ENCODE peak calls at places on chromosomes 13 and 19, in four cellular contexts. One of them, this sample, is unnamed.

GRCh38 chr13:45527699-45528462 is 63.1 kb downstream of the COG3 start:
- DNase-seq in stomach: peak; percentile 66
- DNase-seq in breast epithelium: no peak
- DNase-seq in prostate gland: no peak
- DNase-seq in this sample: no peak

GRCh38 chr13:111554539-111555267 is 234.3 kb downstream of the TEX29 start:
- DNase-seq in stomach: no peak
- DNase-seq in breast epithelium: no peak
- DNase-seq in prostate gland: no peak
- DNase-seq in this sample: no peak

GRCh38 chr13:45412274-45413049 is 5.7 kb downstream of the SLC25A30 start:
- DNase-seq in stomach: no peak
- DNase-seq in breast epithelium: no peak
- DNase-seq in prostate gland: no peak
- DNase-seq in this sample: no peak

GRCh38 chr13:50783940-50784339 is 59.6 kb downstream of the DLEU7 start:
- DNase-seq in stomach: no peak
- DNase-seq in breast epithelium: no peak
- DNase-seq in prostate gland: no peak
- DNase-seq in this sample: no peak

GRCh38 chr13:76799696-76800095 is 86.5 kb downstream of the KCTD12 start:
- DNase-seq in stomach: no peak
- DNase-seq in breast epithelium: no peak
- DNase-seq in prostate gland: no peak
- DNase-seq in this sample: no peak

GRCh38 chr13:25738342-25738771 is 313.5 kb downstream of the SHISA2 start:
- DNase-seq in stomach: peak; percentile 37
- DNase-seq in breast epithelium: no peak
- DNase-seq in prostate gland: no peak
- DNase-seq in this sample: no peak

GRCh38 chr13:43303040-43303729 is 279.8 kb downstream of the DNAJC15 start:
- DNase-seq in stomach: peak; percentile 78
- DNase-seq in breast epithelium: peak; percentile 33
- DNase-seq in prostate gland: peak; percentile 65
- DNase-seq in this sample: no peak

GRCh38 chr13:33519561-33520479 is 234.3 kb upstream of the STARD13 start:
- DNase-seq in stomach: no peak
- DNase-seq in breast epithelium: peak; percentile 49
- DNase-seq in prostate gland: no peak
- DNase-seq in this sample: no peak

GRCh38 chr13:36057041-36057440 is 74.1 kb downstream of the DCLK1 start:
- DNase-seq in stomach: no peak
- DNase-seq in breast epithelium: no peak
- DNase-seq in prostate gland: no peak
- DNase-seq in this sample: no peak

GRCh38 chr19:3178973-3179738 is 587 bp downstream of the S1PR4 start:
- DNase-seq in stomach: no peak
- DNase-seq in breast epithelium: no peak
- DNase-seq in prostate gland: no peak
- DNase-seq in this sample: no peak

GRCh38 chr13:51328488-51328887 is 11.0 kb upstream of the SERPINE3 start:
- DNase-seq in stomach: no peak
- DNase-seq in breast epithelium: no peak
- DNase-seq in prostate gland: no peak
- DNase-seq in this sample: no peak

GRCh38 chr13:89066868-89067466 is 1395.8 kb downstream of the SLITRK5 start:
- DNase-seq in stomach: no peak
- DNase-seq in breast epithelium: no peak
- DNase-seq in prostate gland: peak; percentile 28
- DNase-seq in this sample: peak; percentile 12

GRCh38 chr19:30421571-30421970 is 49.4 kb downstream of the ZNF536 start:
- DNase-seq in stomach: no peak
- DNase-seq in breast epithelium: no peak
- DNase-seq in prostate gland: no peak
- DNase-seq in this sample: no peak

GRCh38 chr13:39493966-39494365 is 109.0 kb downstream of the LHFPL6 start:
- DNase-seq in stomach: no peak
- DNase-seq in breast epithelium: no peak
- DNase-seq in prostate gland: no peak
- DNase-seq in this sample: no peak

GRCh38 chr13:93614776-93615175 is 388.2 kb downstream of the GPC6 start:
- DNase-seq in stomach: no peak
- DNase-seq in breast epithelium: no peak
- DNase-seq in prostate gland: no peak
- DNase-seq in this sample: no peak

GRCh38 chr13:48858523-48858922 is 117.2 kb upstream of the FNDC3A start:
- DNase-seq in stomach: no peak
- DNase-seq in breast epithelium: no peak
- DNase-seq in prostate gland: no peak
- DNase-seq in this sample: no peak

GRCh38 chr13:26951581-26952177 is 191.1 kb upstream of the GPR12 start:
- DNase-seq in stomach: peak; percentile 83
- DNase-seq in breast epithelium: no peak
- DNase-seq in prostate gland: no peak
- DNase-seq in this sample: no peak

GRCh38 chr13:112428704-112429103 is 52.5 kb downstream of the SPACA7 start:
- DNase-seq in stomach: no peak
- DNase-seq in breast epithelium: no peak
- DNase-seq in prostate gland: no peak
- DNase-seq in this sample: no peak

GRCh38 chr13:46735425-46735824 is 61.5 kb downstream of the ESD start:
- DNase-seq in stomach: no peak
- DNase-seq in breast epithelium: no peak
- DNase-seq in prostate gland: no peak
- DNase-seq in this sample: no peak

GRCh38 chr19:6663236-6664187 is 6.4 kb downstream of the TNFSF14 start:
- DNase-seq in stomach: no peak
- DNase-seq in breast epithelium: no peak
- DNase-seq in prostate gland: no peak
- DNase-seq in this sample: no peak

GRCh38 chr13:99619207-99619606 is 117.9 kb downstream of the TM9SF2 start:
- DNase-seq in stomach: no peak
- DNase-seq in breast epithelium: no peak
- DNase-seq in prostate gland: no peak
- DNase-seq in this sample: no peak

GRCh38 chr13:71358218-71358617 is 508.8 kb downstream of the DACH1 start:
- DNase-seq in stomach: no peak
- DNase-seq in breast epithelium: no peak
- DNase-seq in prostate gland: no peak
- DNase-seq in this sample: no peak

GRCh38 chr13:114151565-114152284 is 19.3 kb upstream of the RASA3 start:
- DNase-seq in stomach: peak; percentile 82
- DNase-seq in breast epithelium: peak; percentile 80
- DNase-seq in prostate gland: peak; percentile 33
- DNase-seq in this sample: no peak

GRCh38 chr13:90222758-90223157 is 1124.7 kb upstream of the MIR17HG start:
- DNase-seq in stomach: no peak
- DNase-seq in breast epithelium: no peak
- DNase-seq in prostate gland: no peak
- DNase-seq in this sample: no peak

GRCh38 chr19:2922987-2923386 is 21.8 kb downstream of the ZNF77 start:
- DNase-seq in stomach: no peak
- DNase-seq in breast epithelium: peak; percentile 70
- DNase-seq in prostate gland: peak; percentile 70
- DNase-seq in this sample: no peak

GRCh38 chr13:81106348-81106747 is 765.4 kb upstream of the SPRY2 start:
- DNase-seq in stomach: no peak
- DNase-seq in breast epithelium: no peak
- DNase-seq in prostate gland: no peak
- DNase-seq in this sample: no peak

GRCh38 chr19:1364070-1364719 is 19.5 kb upstream of the NDUFS7 start:
- DNase-seq in stomach: no peak
- DNase-seq in breast epithelium: no peak
- DNase-seq in prostate gland: no peak
- DNase-seq in this sample: no peak

GRCh38 chr19:46022061-46022430 is 807 bp downstream of the PGLYRP1 start:
- DNase-seq in stomach: no peak
- DNase-seq in breast epithelium: no peak
- DNase-seq in prostate gland: no peak
- DNase-seq in this sample: no peak

GRCh38 chr13:108926848-108927247 is 297.4 kb downstream of the MYO16 start:
- DNase-seq in stomach: no peak
- DNase-seq in breast epithelium: no peak
- DNase-seq in prostate gland: no peak
- DNase-seq in this sample: no peak

GRCh38 chr19:22144394-22144793 is 52.4 kb downstream of the ZNF676 start:
- DNase-seq in stomach: no peak
- DNase-seq in breast epithelium: no peak
- DNase-seq in prostate gland: no peak
- DNase-seq in this sample: no peak

GRCh38 chr13:35961461-35962220 is 169.5 kb downstream of the DCLK1 start:
- DNase-seq in stomach: no peak
- DNase-seq in breast epithelium: no peak
- DNase-seq in prostate gland: no peak
- DNase-seq in this sample: no peak

GRCh38 chr19:8240274-8241229 is 31.4 kb downstream of the CERS4 start:
- DNase-seq in stomach: peak; percentile 94
- DNase-seq in breast epithelium: peak; percentile 90
- DNase-seq in prostate gland: peak; percentile 84
- DNase-seq in this sample: no peak

GRCh38 chr19:48726573-48726972 is 7.0 kb upstream of the MAMSTR start:
- DNase-seq in stomach: no peak
- DNase-seq in breast epithelium: no peak
- DNase-seq in prostate gland: no peak
- DNase-seq in this sample: no peak
- H3K27ac ChIP-seq in stomach: no peak overlapping the region
- H3K27ac ChIP-seq in breast epithelium: peak overlapping the region; percentile 87
- H3K27ac ChIP-seq in prostate gland: no peak overlapping the region
- H3K27ac ChIP-seq in this sample: no peak overlapping the region

GRCh38 chr19:43776285-43776684 is 4.5 kb downstream of the KCNN4 start:
- DNase-seq in stomach: no peak
- DNase-seq in breast epithelium: no peak
- DNase-seq in prostate gland: no peak
- DNase-seq in this sample: no peak
- H3K4me3 ChIP-seq in stomach: no peak overlapping the region
- H3K4me3 ChIP-seq in breast epithelium: no peak overlapping the region
- H3K4me3 ChIP-seq in prostate gland: no peak overlapping the region
- H3K4me3 ChIP-seq in this sample: no peak overlapping the region

DNA sequence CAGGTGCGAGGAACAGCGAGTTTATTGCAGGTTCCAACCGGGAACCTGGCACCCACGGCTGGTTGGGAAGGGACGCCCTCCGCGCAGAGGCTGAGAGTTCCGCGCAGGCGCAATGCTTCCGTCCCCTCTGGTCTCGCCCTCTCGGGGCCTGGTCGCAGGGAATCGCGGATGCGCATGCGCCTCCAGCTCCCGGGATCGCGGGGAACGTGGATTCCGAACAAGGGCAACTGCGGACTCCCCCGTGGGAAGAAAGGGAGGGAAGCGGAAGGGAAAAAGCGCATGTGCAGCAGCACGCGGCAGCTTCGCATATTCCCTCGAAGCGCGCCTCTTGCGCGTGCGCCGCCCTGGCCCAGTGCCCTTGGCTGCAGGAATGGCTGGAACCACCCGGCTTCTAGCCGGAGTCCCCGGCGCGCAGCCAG is 1.1 kb downstream of the TSSK6 start:
- DNase-seq in stomach: no peak
- DNase-seq in breast epithelium: no peak
- DNase-seq in prostate gland: no peak
- DNase-seq in this sample: no peak
- TF ChIP-seq POLR2AphosphoS5 in stomach: no peak
- TF ChIP-seq POLR2AphosphoS5 in breast epithelium: no peak
- TF ChIP-seq POLR2AphosphoS5 in prostate gland: peak; percentile 54
- TF ChIP-seq POLR2AphosphoS5 in this sample: no peak

DNA sequence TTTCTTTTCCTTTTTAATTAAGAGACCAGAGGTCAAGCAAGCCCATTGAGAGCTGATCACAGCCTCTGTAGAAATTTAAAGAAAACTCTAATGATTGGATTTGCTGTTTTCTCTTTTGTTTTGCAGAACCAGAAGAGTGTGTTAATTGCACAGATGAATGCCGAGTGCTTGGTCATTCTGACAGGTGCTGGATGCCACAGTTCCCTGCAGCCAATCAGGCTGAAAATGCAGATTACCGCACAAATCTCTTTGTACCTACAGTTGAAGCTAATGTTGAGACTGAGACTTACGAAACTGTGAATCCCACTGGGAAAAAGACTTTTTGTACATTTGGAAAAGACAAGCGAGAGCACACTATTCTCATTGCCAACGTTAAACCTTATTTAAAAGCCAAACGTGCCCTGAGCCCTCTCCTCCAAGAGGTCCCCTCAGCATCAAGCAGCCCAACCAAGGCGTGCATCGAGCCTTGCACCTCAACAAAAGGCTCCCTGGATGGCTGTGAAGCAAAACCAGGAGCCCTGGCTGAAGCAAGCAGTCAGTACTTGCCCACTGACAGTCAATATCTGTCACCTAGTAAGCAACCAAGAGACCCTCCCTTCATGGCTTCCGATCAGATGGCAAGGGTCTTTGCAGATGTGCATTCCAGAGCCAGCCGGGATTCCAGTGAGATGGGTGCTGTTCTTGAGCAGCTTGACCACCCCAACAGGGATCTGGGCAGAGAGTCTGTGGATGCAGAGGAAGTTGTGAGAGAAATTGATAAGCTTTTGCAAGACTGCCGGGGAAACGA is 93.1 kb downstream of the PCDH17 start:
- DNase-seq in stomach: no peak
- DNase-seq in breast epithelium: no peak
- DNase-seq in prostate gland: no peak
- DNase-seq in this sample: no peak
- H3K27ac ChIP-seq in stomach: no peak overlapping the region
- H3K27ac ChIP-seq in breast epithelium: no peak overlapping the region
- H3K27ac ChIP-seq in prostate gland: no peak overlapping the region
- H3K27ac ChIP-seq in this sample: no peak overlapping the region

DNA sequence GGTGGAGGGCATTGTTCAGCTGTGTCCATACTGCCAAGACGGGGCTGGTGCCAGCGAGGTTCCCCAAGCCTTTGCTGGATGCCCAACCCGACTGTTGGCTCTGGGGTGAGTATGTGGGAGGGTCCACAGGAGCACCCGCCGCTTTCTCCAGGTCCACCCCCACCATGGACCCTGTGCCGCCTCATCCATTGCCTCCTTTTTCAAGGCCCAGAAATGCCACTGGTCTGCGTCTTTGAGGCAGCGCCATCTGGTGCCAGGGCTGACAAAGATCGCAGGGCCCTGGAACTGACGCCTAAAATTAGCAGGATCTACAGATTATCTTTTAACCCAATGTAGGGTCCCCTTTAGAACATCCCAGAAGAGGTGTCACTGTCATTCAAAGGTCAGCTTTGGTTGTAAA is 34.6 kb downstream of the NFIX start:
- DNase-seq in stomach: peak; percentile 65
- DNase-seq in breast epithelium: no peak
- DNase-seq in prostate gland: no peak
- DNase-seq in this sample: no peak
- H3K4me3 ChIP-seq in stomach: no peak overlapping the region
- H3K4me3 ChIP-seq in breast epithelium: no peak overlapping the region
- H3K4me3 ChIP-seq in prostate gland: no peak overlapping the region
- H3K4me3 ChIP-seq in this sample: no peak overlapping the region

This sample was measured in Panc1.